ENCODE peak calls at places on chromosomes 16 and 17, in eight cellular contexts. C, N, B, S, X, O, P and Y are unnamed samples.

GRCh38 chr17:33981713-33982601 is 273.1 kb upstream of the CCL2 start:
- DNase-seq in B (no peak), P (no peak), N (no peak), S (no peak), O (no peak), X (no peak), C (no peak), Y (no peak)

GRCh38 chr17:5557485-5557884 is 26.8 kb downstream of the NLRP1 start:
- DNase-seq in P (no peak), X (no peak), B (peak), C (no peak), N (no peak), S (no peak), O (no peak), Y (no peak)

GRCh38 chr16:57893559-57894389 is 77.2 kb downstream of the CNGB1 start:
- DNase-seq in X (no peak), B (peak), N (peak), P (no peak), S (no peak), O (no peak), C (peak), Y (no peak)

GRCh38 chr17:49548506-49549310 is 27.0 kb upstream of the NXPH3 start:
- DNase-seq in N (peak), O (no peak), P (no peak), X (peak), B (no peak), C (peak), S (peak), Y (no peak)

GRCh38 chr17:60193482-60193881 is 43.7 kb downstream of the CA4 start:
- DNase-seq in B (no peak), P (no peak), X (no peak), S (no peak), O (no peak), N (no peak), C (no peak), Y (no peak)

GRCh38 chr16:22075043-22075757 is 17.1 kb upstream of the VWA3A start:
- DNase-seq in S (no peak), X (no peak), O (no peak), C (no peak), N (no peak), B (peak), P (no peak), Y (no peak)

GRCh38 chr16:31033709-31034492 is 543 bp downstream of the STX4 start:
- DNase-seq in P (no peak), O (peak), C (peak), B (peak), S (peak), X (peak), N (peak), Y (peak)

GRCh38 chr17:3766783-3767182 is 34.2 kb downstream of the ITGAE start:
- DNase-seq in X (no peak), B (no peak), C (no peak), O (no peak), P (no peak), N (no peak), S (no peak), Y (no peak)

GRCh38 chr17:74499992-74500391 is 31.3 kb downstream of the CD300LB start:
- DNase-seq in P (no peak), O (no peak), B (no peak), C (no peak), N (no peak), S (no peak), X (no peak), Y (no peak)

GRCh38 chr16:68298907-68299515 is 11.7 kb downstream of the SLC7A6OS start:
- DNase-seq in P (no peak), O (no peak), N (peak), C (no peak), B (no peak), S (no peak), X (no peak), Y (no peak)

GRCh38 chr16:31094088-31094423 is 541 bp downstream of the VKORC1 start:
- DNase-seq in N (no peak), S (no peak), P (no peak), B (peak), X (peak), C (peak), O (no peak), Y (no peak)

GRCh38 chr17:2060681-2061440 is 6.0 kb downstream of the HIC1 start:
- DNase-seq in B (no peak), P (no peak), S (no peak), X (no peak), N (no peak), O (no peak), C (no peak), Y (no peak)

GRCh38 chr17:67942810-67943209 is 53.5 kb downstream of the C17orf58 start:
- DNase-seq in P (no peak), X (peak), C (peak), S (no peak), B (peak), N (no peak), O (no peak), Y (no peak)

GRCh38 chr17:8585911-8586310 is 44.6 kb downstream of the MYH10 start:
- DNase-seq in N (no peak), B (no peak), C (no peak), P (no peak), X (no peak), O (no peak), S (no peak), Y (no peak)

GRCh38 chr16:2224183-2224486 is 744 bp downstream of the E4F1 start:
- DNase-seq in N (peak), S (no peak), B (peak), X (peak), P (no peak), O (no peak), C (no peak), Y (no peak)

GRCh38 chr17:72419866-72420774 is 299.3 kb downstream of the SOX9 start:
- DNase-seq in B (no peak), P (no peak), X (no peak), C (no peak), O (peak), S (no peak), N (no peak), Y (no peak)

GRCh38 chr17:67442787-67443624 is 65.9 kb downstream of the PITPNC1 start:
- DNase-seq in P (no peak), C (peak), N (no peak), O (no peak), S (no peak), B (peak), X (no peak), Y (no peak)

GRCh38 chr16:82043680-82044584 is 8.9 kb downstream of the HSD17B2 start:
- DNase-seq in N (no peak), B (no peak), O (no peak), P (no peak), C (no peak), X (no peak), S (no peak), Y (no peak)

GRCh38 chr16:50430076-50430475 is 61.3 kb upstream of the BRD7 start:
- DNase-seq in O (no peak), S (no peak), B (no peak), C (no peak), P (no peak), X (no peak), N (no peak), Y (no peak)

GRCh38 chr16:55778718-55779117 is 54.2 kb downstream of the CES1 start:
- DNase-seq in C (no peak), B (no peak), X (no peak), S (no peak), O (no peak), P (no peak), N (no peak), Y (no peak)

GRCh38 chr17:8122391-8122922 is 1.4 kb downstream of the HES7 start:
- DNase-seq in C (peak), O (no peak), B (peak), X (no peak), N (no peak), S (no peak), P (no peak), Y (no peak)

GRCh38 chr17:41424111-41424635 is at the start of gene KRT37:
- DNase-seq in P (no peak), C (no peak), B (no peak), S (no peak), N (no peak), X (no peak), O (no peak), Y (no peak)

GRCh38 chr17:80379348-80379747 is 35.6 kb upstream of the ENDOV start:
- DNase-seq in B (no peak), C (no peak), O (no peak), P (no peak), S (no peak), X (no peak), N (no peak), Y (no peak)

GRCh38 chr17:13030459-13031305 is 12.9 kb upstream of the ELAC2 start:
- DNase-seq in O (no peak), X (peak), P (no peak), C (peak), B (peak), S (no peak), N (peak), Y (no peak)

GRCh38 chr16:9159839-9160550 is 68.6 kb downstream of the HAPSTR1 start:
- DNase-seq in O (peak), C (peak), X (peak), S (peak), P (peak), B (peak), N (peak), Y (no peak)

GRCh38 chr17:81131486-81132196 is 33.7 kb upstream of the PVALEF start:
- DNase-seq in C (peak), P (no peak), S (no peak), N (peak), O (no peak), B (no peak), X (no peak), Y (no peak)

GRCh38 chr16:90008708-90009145 is 10.5 kb downstream of the DBNDD1 start:
- DNase-seq in C (no peak), S (no peak), N (no peak), X (no peak), P (no peak), B (no peak), O (no peak), Y (no peak)

GRCh38 chr16:66427871-66428681 is 981 bp downstream of the BEAN1 start:
- DNase-seq in O (no peak), B (no peak), C (peak), N (no peak), X (no peak), P (no peak), S (no peak), Y (no peak)

GRCh38 chr16:66427451-66427860 is 361 bp downstream of the BEAN1 start:
- DNase-seq in S (no peak), C (peak), B (no peak), N (no peak), P (no peak), X (no peak), O (no peak), Y (no peak)

GRCh38 chr16:66430214-66430613 is 3.1 kb downstream of the BEAN1 start:
- DNase-seq in S (no peak), P (no peak), N (no peak), B (no peak), O (no peak), X (no peak), C (no peak), Y (no peak)

GRCh38 chr16:66429290-66429962 is 2.3 kb downstream of the BEAN1 start:
- DNase-seq in O (no peak), C (peak), X (no peak), S (no peak), P (no peak), N (no peak), B (no peak), Y (no peak)

DNA sequence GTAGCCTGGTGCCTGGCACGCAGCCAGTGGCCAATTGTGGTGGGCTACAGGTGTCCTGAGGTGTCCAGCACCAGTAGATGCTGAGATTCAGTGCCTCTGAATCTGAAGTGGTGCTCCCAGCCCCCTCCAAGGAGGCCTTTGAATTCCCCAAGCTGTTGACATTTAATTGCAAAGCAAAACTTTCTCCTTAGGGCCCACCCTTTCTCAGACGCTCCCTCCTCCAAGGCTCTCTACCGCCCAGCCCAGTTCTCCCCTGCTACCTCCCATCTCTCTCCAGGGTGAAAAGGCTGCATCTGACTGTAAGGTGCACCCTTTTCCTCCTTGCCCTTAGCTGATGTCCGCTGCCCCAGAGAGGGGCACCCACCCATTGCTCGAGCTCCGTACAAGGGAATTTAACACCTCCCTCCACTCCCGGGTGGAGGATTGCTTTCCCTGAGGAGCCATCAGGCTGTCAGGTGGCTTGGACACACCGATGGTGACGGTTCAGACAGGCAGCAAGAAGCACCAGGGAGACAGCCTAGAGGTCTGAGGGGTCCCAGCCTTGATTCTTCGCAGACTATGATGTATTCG is 1.7 kb downstream of the BEAN1 start:
- DNase-seq in X (no peak), P (no peak), B (no peak), N (no peak), C (peak), S (no peak), O (no peak), Y (no peak)
- H3K4me3 ChIP-seq in X (no peak), P (no peak), B (no peak), N (no peak), C (peak), S (no peak), O (no peak), Y (no peak)

DNA sequence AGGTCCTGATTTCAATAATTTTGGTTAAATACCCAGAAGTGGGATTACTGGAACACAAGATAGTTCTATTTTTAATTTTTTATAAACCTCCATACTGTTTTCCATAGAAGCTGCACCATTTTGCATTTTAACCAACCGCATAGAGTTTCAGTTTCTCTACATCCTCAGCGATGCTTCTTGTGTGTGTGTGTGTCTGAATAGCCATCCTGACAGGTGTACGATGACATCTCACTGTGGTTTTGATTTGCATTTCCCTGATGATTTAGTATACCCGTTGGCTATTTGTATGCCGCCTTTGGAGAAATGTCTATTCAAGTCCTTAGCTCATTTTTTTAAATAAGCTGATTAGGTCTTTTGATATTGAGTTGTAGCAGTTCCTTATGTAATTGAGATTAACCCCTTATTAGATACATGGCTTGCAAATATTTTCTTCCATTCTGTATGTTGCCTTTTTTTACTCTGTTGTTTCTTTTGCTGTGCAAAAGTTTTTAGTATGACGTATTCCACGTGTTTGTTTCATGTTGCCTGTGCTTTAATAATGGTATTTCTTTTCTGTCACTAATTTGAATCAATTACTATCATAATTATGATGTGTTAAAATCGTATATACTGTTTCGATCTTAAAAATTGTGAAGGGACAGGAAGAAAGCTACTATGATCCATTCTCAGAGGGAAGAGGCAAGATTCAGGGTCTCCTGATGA is 227.2 kb upstream of the MON1B start:
- DNase-seq in S (no peak), N (no peak), X (no peak), P (no peak), B (no peak), C (no peak), O (no peak), Y (no peak)
- TF ChIP-seq POLR2AphosphoS5 in S (no peak), N (no peak), X (no peak), P (no peak), B (no peak), C (no peak), O (no peak), Y (no peak)

GRCh38 chr17:76137351-76138233 is 3.5 kb downstream of the FOXJ1 start:
- DNase-seq in S (no peak), P (no peak), O (no peak), X (no peak), B (no peak), C (peak), N (no peak), Y (no peak)
- TF ChIP-seq EZH2 in S (no peak), P (peak), O (no peak), X (no peak), B (no peak), C (peak), N (no peak), Y (no peak)

GRCh38 chr16:28937222-28937876 is 5.6 kb downstream of the CD19 start:
- DNase-seq in X (no peak), P (no peak), C (no peak), O (no peak), B (no peak), N (no peak), S (no peak), Y (no peak)

GRCh38 chr16:28936784-28937155 is 5.0 kb downstream of the CD19 start:
- DNase-seq in S (no peak), B (no peak), C (no peak), N (no peak), P (no peak), X (no peak), O (no peak), Y (no peak)

GRCh38 chr16:28938721-28939120 is 7.0 kb downstream of the CD19 start:
- DNase-seq in O (no peak), S (no peak), X (no peak), C (no peak), P (no peak), N (no peak), B (no peak), Y (no peak)

GRCh38 chr16:28935333-28935732 is 3.6 kb downstream of the CD19 start:
- DNase-seq in C (no peak), N (no peak), X (no peak), B (no peak), S (no peak), O (no peak), P (no peak), Y (no peak)

DNA sequence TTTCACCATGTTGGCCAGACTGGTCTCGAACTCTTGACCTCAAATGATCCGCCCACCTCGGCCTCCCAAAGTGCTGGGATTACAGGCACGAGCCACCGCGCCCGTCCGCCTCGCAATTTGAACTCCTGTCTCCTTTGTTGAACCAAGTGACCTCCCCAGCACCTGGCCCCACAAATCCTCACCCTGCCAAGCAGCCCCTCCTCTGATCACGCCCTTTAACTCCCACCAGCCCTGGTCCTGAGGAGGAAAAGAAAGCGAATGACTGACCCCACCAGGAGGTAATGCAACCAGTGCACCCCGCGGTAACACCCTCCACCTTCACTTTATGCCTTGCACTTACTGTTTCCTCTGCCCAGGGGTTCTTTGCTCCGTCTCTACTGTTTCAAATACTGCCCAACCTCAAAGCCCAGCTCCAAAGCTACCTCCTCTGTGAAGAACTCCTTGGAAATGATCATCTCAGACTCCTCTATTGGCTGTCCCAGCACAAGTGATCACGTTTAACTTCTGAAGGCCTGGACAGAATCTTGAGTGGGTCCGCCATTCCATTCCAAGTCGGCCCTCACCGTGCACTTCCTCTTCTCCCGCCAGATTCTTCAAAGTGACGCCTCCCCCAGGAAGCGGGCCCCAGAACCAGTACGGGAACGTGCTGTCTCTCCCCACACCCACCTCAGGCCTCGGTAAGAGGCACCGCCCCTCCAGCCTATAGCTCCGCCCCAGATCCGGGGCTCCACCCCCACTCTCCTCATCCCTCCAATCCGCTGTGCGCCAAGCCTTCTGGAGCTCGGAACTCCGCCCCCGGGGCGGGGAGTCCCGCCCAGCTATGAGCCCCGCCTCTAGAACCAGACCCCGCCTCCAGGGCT is 4.4 kb downstream of the CD19 start:
- DNase-seq in S (peak), C (peak), B (peak), X (peak), P (peak), N (peak), O (no peak), Y (no peak)
- H3K4me3 ChIP-seq in S (no peak), C (peak), B (no peak), X (peak), P (peak), N (peak), O (no peak), Y (peak)

DNA sequence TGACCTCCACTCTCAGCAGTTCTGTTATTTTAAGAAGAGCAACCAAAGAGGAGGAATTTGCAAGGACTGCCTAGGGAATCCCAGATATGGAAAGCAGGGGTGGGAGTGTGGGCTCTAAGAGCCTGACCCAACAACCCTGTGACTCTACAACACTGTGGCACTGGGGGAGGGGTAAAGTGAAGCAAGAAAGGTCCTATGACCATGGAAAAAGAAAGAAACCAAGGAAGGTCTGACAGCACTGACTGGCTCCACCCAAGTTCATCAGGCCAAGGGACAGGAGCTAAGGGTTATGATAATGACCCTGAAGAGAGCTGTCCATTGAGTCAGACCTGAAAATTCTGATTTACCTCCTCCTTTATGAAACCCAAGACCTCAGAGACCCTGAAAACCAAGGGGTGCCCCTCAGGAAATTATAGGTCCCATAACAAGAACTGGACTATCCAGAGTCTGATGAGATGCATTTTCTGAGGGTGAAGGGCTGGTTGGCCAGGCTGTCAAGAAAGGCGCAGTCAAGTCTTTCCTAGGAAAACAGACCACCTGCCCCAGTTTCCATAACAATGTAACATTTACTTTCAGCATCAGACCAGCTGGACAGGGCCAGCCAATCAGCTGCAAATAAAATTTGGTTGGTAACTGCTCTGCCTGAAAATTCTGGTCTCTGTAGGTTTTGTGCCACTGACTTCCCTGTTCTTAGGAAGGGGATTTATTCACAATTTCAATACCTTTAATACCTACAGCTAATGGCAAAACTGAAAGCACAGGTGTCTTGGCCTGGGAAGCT is 53.8 kb upstream of the MTMR4 start:
- DNase-seq in B (no peak), C (peak), S (no peak), N (no peak), O (no peak), X (no peak), P (no peak), Y (no peak)
- TF ChIP-seq POLR2AphosphoS5 in B (no peak), C (no peak), S (no peak), N (no peak), O (no peak), X (no peak), P (no peak), Y (no peak)

GRCh38 chr17:79023886-79024771 is at the start of gene C1QTNF1:
- DNase-seq in O (no peak), B (no peak), C (peak), S (no peak), P (no peak), N (no peak), X (no peak), Y (no peak)
- TF ChIP-seq EZH2 in O (no peak), B (peak), C (peak), S (no peak), P (peak), N (no peak), X (no peak), Y (no peak)